ENCODE peak calls at places on chromosomes 12 and 14, in five cellular contexts. N, D, Z, E and A are unnamed samples. For H3K9me2, the result is how much of the 10 kb centered on the place peaks cover.

GRCh38 chr12:3168775-3169221 is 91.6 kb downstream of the TSPAN9 start:
- DNase-seq in N (peak), Z (no peak), E (no peak), D (peak), A (peak)

GRCh38 chr12:34402899-34403705 is 380.8 kb downstream of the ALG10 start:
- DNase-seq in E (no peak), N (no peak), Z (no peak), D (no peak), A (no peak)

GRCh38 chr12:110436231-110436630 is 13.9 kb downstream of the ARPC3 start:
- DNase-seq in D (no peak), N (peak), Z (no peak), E (no peak), A (no peak)

GRCh38 chr14:82414853-82415539 is 881.3 kb upstream of the SEL1L start:
- DNase-seq in D (no peak), N (no peak), Z (no peak), E (peak), A (no peak)

GRCh38 chr14:30840086-30840779 is 34.1 kb upstream of the COCH start:
- DNase-seq in E (no peak), D (no peak), Z (no peak), N (peak), A (no peak)

GRCh38 chr14:56044196-56044595 is 74.0 kb upstream of the PELI2 start:
- DNase-seq in E (no peak), N (no peak), Z (no peak), D (no peak), A (no peak)

GRCh38 chr12:107990325-107990724 is 138.8 kb upstream of the WSCD2 start:
- DNase-seq in N (peak), E (peak), Z (peak), D (peak), A (peak)

GRCh38 chr12:38905480-38906351 is at the start of gene CPNE8:
- DNase-seq in N (peak), Z (peak), E (peak), D (peak), A (peak)

GRCh38 chr12:28770329-28770728 is 378.7 kb upstream of the FAR2 start:
- DNase-seq in Z (no peak), D (no peak), E (no peak), N (peak), A (peak)

GRCh38 chr12:4274960-4275868 is 1.7 kb downstream of the CCND2 start:
- DNase-seq in Z (peak), E (no peak), D (no peak), N (no peak), A (no peak)

GRCh38 chr14:34875031-34875922 is at the start of gene BAZ1A:
- DNase-seq in D (peak), N (peak), E (peak), Z (peak), A (peak)

GRCh38 chr14:85391892-85392291 is 138.1 kb upstream of the FLRT2 start:
- DNase-seq in E (no peak), Z (no peak), D (no peak), N (no peak), A (no peak)

GRCh38 chr14:70808023-70808401 is 1.3 kb downstream of the MAP3K9 start:
- DNase-seq in Z (peak), D (peak), N (peak), E (peak), A (peak)

GRCh38 chr12:116266631-116267349 is 10.7 kb downstream of the MED13L start:
- DNase-seq in N (no peak), E (no peak), Z (no peak), D (no peak), A (no peak)

GRCh38 chr14:93064411-93065271 is 51.1 kb downstream of the ITPK1 start:
- DNase-seq in D (no peak), N (no peak), Z (no peak), E (no peak), A (no peak)

GRCh38 chr14:53979141-53979673 is 22.6 kb upstream of the BMP4 start:
- DNase-seq in D (no peak), Z (peak), E (no peak), N (no peak), A (peak)

GRCh38 chr12:77231548-77231947 is 166.2 kb upstream of the E2F7 start:
- DNase-seq in N (no peak), Z (no peak), D (no peak), E (no peak), A (no peak)

GRCh38 chr12:23950011-23950774 is 723 bp upstream of the SOX5 start:
- DNase-seq in D (no peak), E (no peak), N (no peak), Z (peak), A (no peak)

GRCh38 chr14:93245764-93246420 is 38.8 kb downstream of the UBR7 start:
- DNase-seq in D (no peak), N (no peak), Z (no peak), E (no peak), A (no peak)

GRCh38 chr14:55749201-55749812 is 169.3 kb downstream of the KTN1 start:
- DNase-seq in D (no peak), E (no peak), Z (no peak), N (peak), A (peak)

GRCh38 chr12:124664395-124665111 is 97.1 kb upstream of the NCOR2 start:
- DNase-seq in Z (no peak), E (no peak), D (no peak), N (no peak), A (no peak)

GRCh38 chr14:91335191-91336092 is 82.2 kb downstream of the CCDC88C start:
- DNase-seq in E (no peak), D (no peak), Z (no peak), N (no peak), A (no peak)

GRCh38 chr12:20798561-20798960 is 11.9 kb upstream of the SLCO1B3 start:
- DNase-seq in D (peak), N (peak), E (peak), Z (peak), A (no peak)

GRCh38 chr14:63773504-63773903 is 45.6 kb upstream of the SGPP1 start:
- DNase-seq in E (no peak), D (no peak), Z (no peak), N (no peak), A (no peak)

GRCh38 chr12:67829873-67830272 is 159.4 kb upstream of the IFNG-AS1 start:
- DNase-seq in N (no peak), Z (no peak), D (no peak), E (no peak), A (no peak)

GRCh38 chr14:50830932-50831703 is at the start of gene NIN:
- DNase-seq in D (no peak), Z (peak), N (peak), E (peak), A (peak)

GRCh38 chr12:57216014-57216891 is at the start of gene NXPH4:
- DNase-seq in N (peak), Z (peak), E (peak), D (no peak), A (no peak)

GRCh38 chr12:108768591-108769500 is 37.5 kb upstream of the CORO1C start:
- DNase-seq in E (peak), N (no peak), D (peak), Z (peak), A (no peak)

GRCh38 chr14:74583689-74584434 is 28.2 kb downstream of the LTBP2 start:
- DNase-seq in N (peak), E (no peak), D (peak), Z (no peak), A (peak)

GRCh38 chr12:75812341-75813018 is 219.1 kb downstream of the PHLDA1 start:
- DNase-seq in Z (peak), N (no peak), E (peak), D (no peak), A (no peak)

GRCh38 chr12:76762556-76762955 is 1.4 kb upstream of the ZDHHC17 start:
- DNase-seq in D (no peak), Z (peak), N (no peak), E (no peak), A (no peak)

GRCh38 chr14:98412431-98412830 is 859.6 kb downstream of the BCL11B start:
- DNase-seq in N (no peak), E (no peak), Z (no peak), D (no peak), A (no peak)

GRCh38 chr12:104792570-104792969 is 165.5 kb downstream of the SLC41A2 start:
- DNase-seq in N (peak), D (peak), E (no peak), Z (no peak), A (peak)

DNA sequence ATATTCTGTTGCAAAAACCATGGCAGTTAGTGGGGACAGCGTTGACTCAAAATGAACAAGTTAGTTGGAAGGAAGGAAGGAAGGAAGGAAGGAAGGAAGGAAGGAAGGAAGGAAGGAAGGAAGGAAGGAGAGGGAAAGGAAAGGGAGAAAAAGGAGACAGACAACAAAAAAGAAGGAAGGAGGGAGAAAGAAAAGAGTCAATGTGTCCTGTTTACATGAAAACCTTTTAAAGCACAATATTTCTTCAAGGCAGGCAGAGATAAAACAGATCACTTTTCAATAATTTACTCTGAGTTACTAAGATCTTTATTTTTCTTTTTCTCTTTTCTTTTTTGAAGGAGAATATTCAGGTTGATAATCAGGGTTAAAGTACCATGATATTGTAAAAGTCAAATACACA is 99.4 kb downstream of the CCER1 start:
- DNase-seq in E (no peak), Z (no peak), D (no peak), N (no peak), A (no peak)
- H3K9me2 ChIP-seq in E (under half), Z (under half), D (under half), N (under half), A (under half)

DNA sequence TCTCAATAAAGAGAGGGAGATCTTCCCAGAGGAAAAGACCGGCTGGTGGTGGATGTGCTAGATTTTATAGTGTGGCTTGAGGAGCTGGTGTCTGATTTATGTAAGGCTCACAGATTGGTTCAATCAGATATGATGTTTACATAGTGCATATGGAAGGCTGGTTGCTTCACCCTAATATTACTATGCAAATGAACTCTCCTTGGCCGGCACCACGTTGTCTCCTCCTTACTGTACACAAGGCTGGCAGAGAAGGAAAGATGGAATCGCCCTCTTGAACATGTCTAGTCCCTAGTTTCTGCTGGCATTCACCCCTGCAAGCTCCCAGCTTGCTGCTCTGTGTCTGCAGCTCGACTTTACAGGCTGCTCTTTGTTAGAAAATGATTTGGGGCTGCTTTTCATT is 8.9 kb downstream of the FAM186A start:
- DNase-seq in Z (no peak), E (no peak), D (no peak), N (no peak), A (no peak)
- H3K27ac ChIP-seq in Z (peak), E (no peak), D (no peak), N (no peak), A (no peak)

DNA sequence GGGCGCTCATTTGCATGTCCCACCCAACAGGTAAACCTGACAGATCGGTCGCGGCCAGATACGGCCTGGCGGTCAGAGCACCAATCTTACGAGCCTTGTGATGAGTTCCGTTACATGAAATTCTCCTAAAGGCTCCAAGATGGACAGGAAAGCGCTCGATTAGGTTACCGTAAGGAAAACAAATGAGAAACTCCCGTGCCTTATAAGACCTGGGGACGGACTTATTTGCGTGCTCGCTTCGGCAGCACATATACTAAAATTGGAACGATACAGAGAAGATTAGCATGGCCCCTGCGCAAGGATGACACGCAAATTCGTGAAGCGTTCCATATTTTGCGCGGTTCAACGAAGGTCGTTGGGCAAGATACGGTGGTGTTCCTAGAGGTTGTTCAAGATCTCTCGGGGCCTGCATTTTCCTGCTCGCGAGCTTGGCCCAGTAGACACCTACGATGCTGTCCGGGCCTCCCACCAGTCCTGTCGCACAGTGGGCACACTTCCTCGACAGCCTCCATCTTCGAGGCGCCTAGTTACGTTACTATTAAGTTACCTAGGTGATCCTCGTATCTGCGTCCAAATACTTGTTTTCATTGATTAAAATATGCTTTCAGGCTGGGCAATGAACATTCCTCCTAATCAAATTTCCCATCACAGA is at the start of gene RNU6-7:
- DNase-seq in N (no peak), E (no peak), D (no peak), Z (peak), A (no peak)
- TF ChIP-seq EZH2 in N (no peak), E (no peak), D (no peak), Z (no peak), A (no peak)

DNA sequence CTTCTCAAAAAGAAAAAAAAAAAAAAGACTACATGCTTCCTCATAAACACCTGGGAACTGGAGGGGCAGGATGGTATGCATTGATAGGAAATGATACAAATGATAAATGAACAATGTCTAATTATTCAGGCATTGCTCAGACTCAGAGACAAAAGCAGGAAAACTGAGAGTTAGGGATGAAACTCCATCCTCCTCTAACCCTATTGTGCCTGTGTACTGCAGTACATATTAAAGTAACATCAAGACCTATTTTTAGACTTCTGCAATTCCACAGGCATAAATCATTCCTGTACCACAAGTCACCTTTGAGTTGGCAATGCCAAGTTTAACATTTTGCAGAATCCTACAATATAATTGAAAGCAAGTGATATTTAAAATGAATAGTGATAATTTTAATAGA is 156.5 kb upstream of the USP15 start:
- DNase-seq in Z (no peak), E (no peak), N (no peak), D (no peak), A (no peak)
- H3K9me2 ChIP-seq in Z (under half), E (under half), N (under half), D (under half), A (under half)